ENCODE peak calls at places on chromosomes 5 and 9, in six cellular contexts. R, H, W, E, O and M are unnamed samples.

GRCh38 chr5:27311544-27311943 is 273.2 kb upstream of the CDH9 start:
- DNase-seq in R (no peak), H (no peak), W (no peak), E (no peak), O (no peak), M (no peak)

GRCh38 chr5:169626779-169627178 is 10.3 kb upstream of the DOCK2 start:
- DNase-seq in R (no peak), H (peak), W (no peak), E (no peak), O (peak), M (no peak)

GRCh38 chr9:128203024-128203841 is at the start of gene DNM1:
- DNase-seq in R (peak), H (peak), W (peak), E (peak), O (no peak), M (peak)

GRCh38 chr5:18354828-18355227 is 720.6 kb downstream of the TAF11L14 start:
- DNase-seq in R (no peak), H (no peak), W (no peak), E (no peak), O (no peak), M (no peak)

GRCh38 chr9:133506653-133507038 is 18.1 kb downstream of the MYMK start:
- DNase-seq in R (peak), H (no peak), W (no peak), E (no peak), O (peak), M (no peak)

GRCh38 chr5:151214614-151215545 is 9.0 kb downstream of the CCDC69 start:
- DNase-seq in R (no peak), H (no peak), W (peak), E (no peak), O (no peak), M (peak)

GRCh38 chr5:105961572-105961971 is 1709.2 kb downstream of the EFNA5 start:
- DNase-seq in R (no peak), H (no peak), W (no peak), E (no peak), O (no peak), M (no peak)

GRCh38 chr9:72585737-72586136 is 64.3 kb downstream of the TMC1 start:
- DNase-seq in R (peak), H (no peak), W (no peak), E (no peak), O (peak), M (no peak)

GRCh38 chr9:132350861-132351315 is 3.9 kb downstream of the SETX start:
- DNase-seq in R (no peak), H (peak), W (peak), E (no peak), O (no peak), M (peak)

GRCh38 chr5:93894471-93895354 is 153.3 kb upstream of the POU5F2 start:
- DNase-seq in R (no peak), H (peak), W (no peak), E (no peak), O (no peak), M (no peak)

GRCh38 chr9:5798581-5798980 is 34.3 kb downstream of the ERMP1 start:
- DNase-seq in R (no peak), H (no peak), W (no peak), E (no peak), O (no peak), M (no peak)

GRCh38 chr5:127856310-127856709 is 153.1 kb downstream of the CCDC192 start:
- DNase-seq in R (no peak), H (no peak), W (no peak), E (no peak), O (no peak), M (peak)

GRCh38 chr9:88660611-88661010 is 125.6 kb downstream of the NXNL2 start:
- DNase-seq in R (no peak), H (peak), W (no peak), E (no peak), O (no peak), M (peak)

GRCh38 chr5:81819556-81820314 is 68.8 kb upstream of the SSBP2 start:
- DNase-seq in R (no peak), H (peak), W (no peak), E (no peak), O (no peak), M (no peak)

GRCh38 chr5:180291943-180292831 is at the start of gene MAPK9:
- DNase-seq in R (peak), H (peak), W (peak), E (peak), O (peak), M (peak)

GRCh38 chr5:59169101-59169767 is 586.4 kb downstream of the RAB3C start:
- DNase-seq in R (no peak), H (no peak), W (no peak), E (no peak), O (no peak), M (no peak)

GRCh38 chr9:91837982-91838731 is 111.9 kb downstream of the ROR2 start:
- DNase-seq in R (no peak), H (no peak), W (no peak), E (no peak), O (no peak), M (no peak)

GRCh38 chr9:734831-735511 is 106.5 kb upstream of the DMRT1 start:
- DNase-seq in R (no peak), H (peak), W (no peak), E (peak), O (peak), M (no peak)

GRCh38 chr9:85182381-85182780 is 512.9 kb downstream of the NTRK2 start:
- DNase-seq in R (no peak), H (peak), W (no peak), E (no peak), O (no peak), M (no peak)

GRCh38 chr5:68423154-68423811 is 207.7 kb downstream of the PIK3R1 start:
- DNase-seq in R (no peak), H (no peak), W (no peak), E (no peak), O (no peak), M (peak)

GRCh38 chr9:129143461-129143927 is 32.3 kb downstream of the PTPA start:
- DNase-seq in R (peak), H (peak), W (no peak), E (peak), O (no peak), M (no peak)

GRCh38 chr5:142952236-142952635 is 182.1 kb downstream of the ARHGAP26 start:
- DNase-seq in R (no peak), H (no peak), W (no peak), E (no peak), O (no peak), M (no peak)

GRCh38 chr9:21854594-21854993 is 52.2 kb downstream of the MTAP start:
- DNase-seq in R (no peak), H (no peak), W (no peak), E (no peak), O (no peak), M (no peak)

GRCh38 chr5:377326-377981 is 55.9 kb downstream of the AHRR start:
- DNase-seq in R (no peak), H (no peak), W (no peak), E (no peak), O (no peak), M (no peak)

GRCh38 chr5:141814064-141814982 is 63.9 kb downstream of the PCDH1 start:
- DNase-seq in R (no peak), H (peak), W (peak), E (peak), O (no peak), M (peak)

GRCh38 chr9:129291041-129291501 is 113.0 kb upstream of the IER5L start:
- DNase-seq in R (peak), H (no peak), W (no peak), E (no peak), O (no peak), M (no peak)

GRCh38 chr5:72064801-72065570 is 42.3 kb upstream of the MAP1B start:
- DNase-seq in R (no peak), H (no peak), W (no peak), E (no peak), O (no peak), M (no peak)

GRCh38 chr5:150522504-150523464 is 14.9 kb downstream of the NDST1 start:
- DNase-seq in R (no peak), H (no peak), W (no peak), E (peak), O (no peak), M (no peak)

GRCh38 chr5:83924891-83925290 is 204.2 kb upstream of the HAPLN1 start:
- DNase-seq in R (no peak), H (peak), W (no peak), E (no peak), O (no peak), M (no peak)

GRCh38 chr5:179176571-179177230 is 116.5 kb downstream of the ZNF354C start:
- DNase-seq in R (no peak), H (no peak), W (no peak), E (no peak), O (no peak), M (no peak)

GRCh38 chr5:170159101-170159698 is 53.5 kb downstream of the FOXI1 start:
- DNase-seq in R (no peak), H (no peak), W (no peak), E (no peak), O (peak), M (no peak)

GRCh38 chr5:160097981-160098380 is 21.3 kb downstream of the PWWP2A start:
- DNase-seq in R (no peak), H (no peak), W (no peak), E (no peak), O (no peak), M (no peak)

GRCh38 chr9:135552698-135553161 is 6.8 kb downstream of the OBP2A start:
- DNase-seq in R (no peak), H (no peak), W (no peak), E (no peak), O (no peak), M (no peak)

GRCh38 chr9:135550344-135550918 is 4.5 kb downstream of the OBP2A start:
- DNase-seq in R (no peak), H (no peak), W (no peak), E (no peak), O (no peak), M (no peak)

GRCh38 chr9:135551031-135551430 is 5.1 kb downstream of the OBP2A start:
- DNase-seq in R (no peak), H (no peak), W (no peak), E (no peak), O (no peak), M (no peak)

GRCh38 chr9:135552021-135552697 is 6.2 kb downstream of the OBP2A start:
- DNase-seq in R (no peak), H (no peak), W (no peak), E (no peak), O (no peak), M (no peak)

DNA sequence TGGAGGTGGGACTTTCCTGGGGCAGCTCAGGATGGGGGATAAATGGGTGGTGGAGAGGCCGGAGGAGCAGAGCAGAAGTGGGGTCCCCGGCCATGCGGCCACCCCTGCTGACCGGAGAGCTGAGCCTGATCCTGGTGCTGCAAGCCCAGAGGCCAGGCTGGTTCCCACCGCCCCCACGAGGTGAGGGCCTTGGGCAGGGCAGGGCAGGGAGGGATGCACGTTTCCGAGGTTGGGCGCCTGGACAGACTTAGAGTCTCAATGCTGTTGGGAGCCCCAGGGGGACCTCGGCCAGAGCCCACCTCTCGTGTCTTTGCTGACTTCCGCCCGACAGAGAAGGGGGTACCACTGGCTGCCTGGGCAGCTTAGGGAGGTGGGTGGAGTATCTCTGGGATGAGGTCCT is 5.5 kb downstream of the OBP2A start:
- DNase-seq in R (no peak), H (no peak), W (no peak), E (no peak), O (no peak), M (no peak)
- H3K4me3 ChIP-seq in R (no peak), H (no peak), W (no peak), E (no peak), O (no peak), M (no peak)

DNA sequence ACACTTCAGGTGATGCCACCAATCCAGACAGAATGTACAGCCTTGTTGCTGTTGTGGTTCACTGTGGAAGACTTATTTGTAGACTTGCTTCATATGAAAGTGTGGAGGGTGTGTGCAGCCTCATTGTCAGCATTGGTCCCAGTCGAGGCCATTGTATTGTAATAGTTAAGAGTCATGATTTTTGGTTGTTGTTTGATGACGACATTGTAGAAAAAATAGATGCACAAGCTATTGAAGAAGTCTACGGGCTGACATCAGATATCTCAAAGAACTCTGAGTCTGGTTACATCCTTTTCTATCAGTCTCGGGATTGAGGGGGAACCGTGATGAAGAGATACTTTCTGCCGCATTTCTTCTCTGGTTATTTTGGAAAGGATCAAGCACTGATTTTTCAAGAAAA is 56.4 kb upstream of the TLX3 start:
- DNase-seq in R (no peak), H (no peak), W (no peak), E (no peak), O (no peak), M (no peak)
- H3K4me3 ChIP-seq in R (no peak), H (no peak), W (no peak), E (no peak), O (no peak), M (no peak)

DNA sequence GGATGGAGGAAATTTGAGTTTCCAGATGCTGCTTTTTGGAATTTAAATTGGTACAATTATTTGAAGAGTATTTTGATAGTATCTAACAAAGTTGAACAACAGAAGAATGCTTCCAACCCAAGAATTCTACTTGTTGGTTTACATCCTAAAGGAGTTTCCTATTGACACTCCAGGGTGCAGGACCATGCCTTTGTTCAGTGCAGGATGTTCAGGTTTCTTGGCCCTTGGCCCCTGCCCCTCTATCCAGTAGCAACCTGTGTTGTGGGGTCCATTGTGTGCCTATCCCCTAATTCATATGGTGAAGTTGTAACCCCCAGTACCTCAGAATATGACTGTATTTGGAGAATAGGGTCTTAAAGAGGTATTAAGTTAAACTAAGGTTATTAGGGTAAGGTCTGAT is 750.0 kb upstream of the ZNF608 start:
- DNase-seq in R (no peak), H (no peak), W (no peak), E (no peak), O (no peak), M (no peak)
- H3K4me3 ChIP-seq in R (no peak), H (no peak), W (no peak), E (no peak), O (no peak), M (no peak)

GRCh38 chr5:148833925-148834324 is 7.5 kb downstream of the ADRB2 start:
- DNase-seq in R (no peak), H (no peak), W (no peak), E (no peak), O (no peak), M (peak)

GRCh38 chr5:148829734-148830133 is 3.3 kb downstream of the ADRB2 start:
- DNase-seq in R (peak), H (no peak), W (no peak), E (peak), O (no peak), M (no peak)

GRCh38 chr5:148833122-148833521 is 6.7 kb downstream of the ADRB2 start:
- DNase-seq in R (no peak), H (no peak), W (no peak), E (no peak), O (no peak), M (no peak)

GRCh38 chr5:148830220-148830619 is 3.8 kb downstream of the ADRB2 start:
- DNase-seq in R (no peak), H (no peak), W (no peak), E (no peak), O (no peak), M (no peak)

DNA sequence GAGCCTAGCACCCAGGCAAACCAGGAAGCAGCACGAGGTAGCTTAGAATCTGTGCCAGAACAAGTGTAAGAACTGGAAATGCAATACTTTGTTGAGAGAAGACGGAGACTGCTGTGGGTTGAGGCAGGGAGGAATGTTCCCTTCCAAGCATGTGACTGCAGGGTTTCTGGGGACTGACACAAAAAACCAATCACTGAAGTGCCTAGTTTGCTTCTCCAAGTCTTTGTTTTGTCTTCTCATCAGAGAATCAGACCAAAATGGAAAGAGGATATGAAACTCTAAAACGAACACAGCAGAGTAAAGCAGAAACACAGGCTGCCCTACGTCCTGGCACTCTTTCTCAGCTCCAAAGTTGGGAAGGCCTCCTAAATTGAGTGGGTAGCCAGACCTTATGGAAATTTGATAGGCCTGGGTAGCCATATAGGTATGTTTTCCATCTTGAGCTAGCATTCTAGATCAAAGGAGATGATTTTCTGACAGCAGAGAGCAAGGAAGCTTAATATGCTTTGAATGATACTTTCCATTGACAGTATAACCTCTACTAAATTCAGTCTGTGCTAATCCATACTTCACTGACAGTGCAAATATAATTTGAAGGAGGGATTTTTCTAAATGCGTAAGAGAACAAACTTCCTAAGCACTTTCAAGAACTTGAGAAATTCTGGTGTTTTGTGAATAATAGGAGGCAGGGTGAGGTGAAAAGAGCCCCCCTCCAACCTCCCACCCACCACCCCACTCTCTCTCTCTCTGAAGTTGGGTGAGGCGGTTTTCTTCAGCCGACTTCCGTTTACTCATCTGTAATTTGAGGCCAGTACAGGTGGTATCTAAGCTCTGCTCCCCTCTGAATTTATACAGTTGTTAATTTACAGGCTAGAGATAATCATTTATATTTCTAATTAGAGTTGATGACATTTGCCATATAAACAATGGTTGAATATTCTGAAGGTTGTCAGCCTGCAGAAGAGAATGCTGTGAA is 5.5 kb downstream of the ADRB2 start:
- DNase-seq in R (no peak), H (no peak), W (no peak), E (no peak), O (no peak), M (peak)
- H3K4me3 ChIP-seq in R (peak), H (no peak), W (no peak), E (peak), O (no peak), M (no peak)

GRCh38 chr5:156326718-156327259 is at the start of gene SGCD:
- DNase-seq in R (peak), H (peak), W (no peak), E (peak), O (peak), M (no peak)
- H3K4me3 ChIP-seq in R (peak), H (no peak), W (no peak), E (peak), O (peak), M (no peak)

DNA sequence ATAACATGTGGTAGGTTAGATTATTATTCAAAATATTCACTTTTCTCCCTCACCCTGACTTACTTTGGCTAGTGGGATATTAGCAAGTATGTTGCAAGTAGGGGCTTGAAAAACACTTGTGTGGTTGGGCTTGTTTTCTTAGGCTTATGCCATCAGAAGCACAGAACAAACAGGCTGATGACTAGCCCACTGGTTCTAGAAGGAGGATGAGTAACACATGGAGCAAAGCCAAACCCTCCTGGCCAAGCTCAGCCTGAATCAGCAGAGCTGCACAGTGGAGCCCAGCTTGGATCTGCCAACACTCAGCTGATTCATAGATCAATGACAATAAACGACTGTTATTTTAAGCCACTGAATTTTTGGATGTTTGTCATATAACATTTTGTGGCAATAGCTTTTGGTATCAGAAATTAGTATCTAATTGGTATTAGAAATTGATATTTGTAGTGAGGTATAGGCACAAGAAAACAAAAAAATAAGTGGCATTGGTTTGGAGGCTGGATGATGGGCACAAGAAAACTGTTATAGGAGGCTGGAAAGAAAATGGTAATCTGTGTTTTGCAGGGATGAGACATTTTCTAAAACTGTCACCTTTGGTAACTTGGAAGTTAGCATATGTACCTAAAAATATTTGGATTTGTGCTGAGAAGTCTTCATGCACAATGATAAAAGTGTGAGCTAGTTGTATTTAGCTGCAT is 46.1 kb upstream of the ZBED3 start:
- DNase-seq in R (peak), H (peak), W (no peak), E (peak), O (peak), M (no peak)
- H3K4me3 ChIP-seq in R (no peak), H (no peak), W (no peak), E (no peak), O (no peak), M (no peak)

DNA sequence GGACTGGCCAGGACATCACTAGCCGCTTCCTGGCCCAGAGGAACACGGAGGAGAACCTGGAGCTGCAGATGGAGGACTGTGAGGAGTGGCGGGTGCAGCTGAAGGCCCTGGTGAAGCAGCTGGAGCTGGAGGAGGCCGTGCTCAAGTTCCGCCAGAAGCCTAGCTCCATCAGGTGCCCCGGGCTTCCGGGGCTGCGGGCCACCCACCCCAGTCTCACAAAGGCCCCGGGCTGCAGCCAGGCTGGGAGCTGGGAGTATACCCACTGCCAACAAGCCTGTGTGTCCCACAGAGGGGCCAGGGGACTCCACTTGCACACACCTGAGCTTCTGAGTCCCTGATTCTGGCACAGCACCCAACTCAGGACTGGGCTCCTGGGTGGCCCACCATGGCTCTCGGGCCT is 1.7 kb upstream of the RABL6 start:
- DNase-seq in R (no peak), H (no peak), W (no peak), E (no peak), O (no peak), M (no peak)
- H3K4me3 ChIP-seq in R (no peak), H (no peak), W (no peak), E (no peak), O (no peak), M (no peak)

GRCh38 chr5:178114325-178115135 is 1.2 kb downstream of the N4BP3 start:
- DNase-seq in R (no peak), H (no peak), W (peak), E (no peak), O (no peak), M (peak)
- H3K4me3 ChIP-seq in R (peak), H (peak), W (peak), E (peak), O (no peak), M (peak)